ENCODE peak calls at places on chromosomes 16 and 17, in eight cellular contexts. M is GM03348; J is cardiac muscle cell; Z is upper lobe of right lung; E is stimulated activated CD8-positive, alpha-beta memory T cell treated with anti-CD3 and anti-CD28 coated beads, Interleukin-7, amount 100 ng/mL, for 1 hour; O is HEK293T; D is NCI-H69; F is natural killer cell treated with Interleukin-12 subunit alpha and Interleukin-12 subunit beta and Interleukin-15 and Interleukin-18, amount 100 ng/mL, for 72 hours. P is an unnamed sample.
A peak's percentile ranks its signal among the peaks of the same experiment; 100 is the strongest.

GRCh38 chr17:78426293-78426879 is 47.9 kb downstream of the PGS1 start:
- DNase-seq in M (no peak), J (no peak), Z (no peak), E (no peak), O (no peak), D (no peak), F (no peak), P (no peak)

GRCh38 chr17:39400547-39401411 is 647 bp downstream of the FBXL20 start:
- DNase-seq in M (peak; percentile 9), J (no peak), Z (peak; percentile 74), E (no peak), O (no peak), D (peak; percentile 46), F (no peak), P (no peak)

GRCh38 chr17:6110088-6110487 is 39.9 kb downstream of the WSCD1 start:
- DNase-seq in M (no peak), J (no peak), Z (no peak), E (no peak), O (no peak), D (no peak), F (no peak), P (no peak)

GRCh38 chr17:48890086-48890485 is 2.5 kb upstream of the ATP5MC1 start:
- DNase-seq in M (no peak), J (no peak), Z (no peak), E (no peak), O (no peak), D (no peak), F (no peak), P (no peak)

GRCh38 chr17:83064732-83065659 is 14.4 kb upstream of the METRNL start:
- DNase-seq in M (no peak), J (no peak), Z (peak; percentile 85), E (no peak), O (no peak), D (no peak), F (peak; percentile 49), P (no peak)

GRCh38 chr17:66990047-66990446 is 25.5 kb downstream of the CACNG4 start:
- DNase-seq in M (no peak), J (no peak), Z (no peak), E (no peak), O (no peak), D (no peak), F (no peak), P (no peak)

GRCh38 chr17:1574697-1575471 is 12.3 kb upstream of the PITPNA start:
- DNase-seq in M (no peak), J (no peak), Z (peak; percentile 72), E (no peak), O (no peak), D (no peak), F (no peak), P (no peak)

GRCh38 chr16:4511441-4512082 is 27.0 kb downstream of the CDIP1 start:
- DNase-seq in M (peak; percentile 45), J (peak; percentile 89), Z (no peak), E (no peak), O (peak; percentile 71), D (peak; percentile 56), F (no peak), P (peak; percentile 74)

GRCh38 chr16:68286153-68287074 is 22.1 kb downstream of the SLC7A6 start:
- DNase-seq in M (no peak), J (no peak), Z (no peak), E (no peak), O (no peak), D (no peak), F (no peak), P (no peak)

GRCh38 chr17:9986754-9987382 is 81.8 kb upstream of the RCVRN start:
- DNase-seq in M (no peak), J (no peak), Z (no peak), E (no peak), O (no peak), D (no peak), F (no peak), P (no peak)

GRCh38 chr17:82799591-82799990 is 40.2 kb downstream of the ZNF750 start:
- DNase-seq in M (no peak), J (no peak), Z (no peak), E (no peak), O (no peak), D (no peak), F (no peak), P (no peak)

GRCh38 chr16:50310308-50311133 is 44.2 kb downstream of the ADCY7 start:
- DNase-seq in M (peak; percentile 4), J (no peak), Z (no peak), E (no peak), O (no peak), D (no peak), F (peak; percentile 51), P (no peak)

P was measured in SJCRH30.